ENCODE peak calls at places on chromosomes 2 and 18, in seven cellular contexts. I is heart left ventricle, Q is spleen, K is gastrocnemius medialis, J is astrocyte of the cerebellum, R is PC-9, C is brain microvascular endothelial cell. P is an unnamed sample.

GRCh38 chr18:70536370-70537062 is 247.7 kb downstream of the SOCS6 start:
- DNase-seq in K (no peak), Q (no peak), C (no peak), J (no peak), I (no peak), R (no peak), P (no peak)

GRCh38 chr2:112750560-112750843 is 13.9 kb downstream of the CKAP2L start:
- DNase-seq in J (no peak), R (no peak), I (no peak), K (no peak), C (peak; percentile 43), Q (no peak), P (no peak)

GRCh38 chr18:21179590-21180220 is 62.3 kb upstream of the GREB1L start:
- DNase-seq in Q (no peak), C (peak; percentile 65), I (peak; percentile 48), R (no peak), J (peak; percentile 49), K (peak; percentile 21), P (no peak)

GRCh38 chr2:137185378-137186078 is 420.2 kb downstream of the THSD7B start:
- DNase-seq in Q (no peak), I (no peak), J (peak; percentile 64), C (no peak), R (no peak), K (no peak), P (no peak)

GRCh38 chr2:233029321-233029720 is 3.2 kb upstream of the NEU2 start:
- DNase-seq in J (no peak), R (no peak), I (no peak), Q (no peak), K (no peak), C (no peak), P (no peak)

GRCh38 chr2:156191547-156191946 is 141.0 kb downstream of the NR4A2 start:
- DNase-seq in Q (no peak), K (no peak), I (no peak), C (no peak), J (no peak), R (no peak), P (no peak)

GRCh38 chr2:177396630-177397460 is 4.3 kb downstream of the AGPS start:
- DNase-seq in I (no peak), K (no peak), C (peak; percentile 56), R (peak; percentile 91), Q (no peak), J (peak; percentile 71), P (peak; percentile 83)

GRCh38 chr2:218827701-218828476 is 3.7 kb downstream of the PRKAG3 start:
- DNase-seq in Q (peak; percentile 68), K (no peak), J (no peak), I (no peak), R (no peak), C (no peak), P (no peak)

GRCh38 chr2:159164457-159164894 is 122.0 kb downstream of the WDSUB1 start:
- DNase-seq in K (no peak), I (no peak), Q (no peak), C (no peak), R (no peak), J (no peak), P (no peak)

GRCh38 chr2:144438722-144439508 is 81.0 kb downstream of the ZEB2 start:
- DNase-seq in I (no peak), Q (no peak), K (no peak), R (no peak), J (no peak), C (no peak), P (no peak)

DNA sequence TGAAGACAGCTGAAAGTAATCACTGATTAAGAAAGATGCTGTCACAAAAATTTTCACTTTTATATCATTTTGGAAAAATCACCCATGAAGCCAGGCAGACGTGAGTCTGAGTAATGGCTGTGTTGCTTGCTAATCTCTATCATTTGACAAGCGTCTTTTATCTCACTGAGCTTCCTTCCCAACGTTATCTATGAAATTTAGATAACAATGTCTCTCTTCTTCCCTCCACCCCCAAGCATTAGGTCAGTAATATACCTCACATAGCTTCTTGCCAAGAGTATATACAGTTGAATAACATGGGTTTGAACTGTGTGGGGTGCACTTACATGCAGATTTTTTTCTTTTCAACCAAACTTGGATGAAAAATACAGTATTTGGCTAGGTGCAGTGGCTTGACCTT is 388.6 kb upstream of the NRXN1 start:
- DNase-seq in C (peak; percentile 35), K (no peak), R (peak; percentile 32), J (no peak), Q (no peak), I (no peak), P (no peak)
- H3K4me3 ChIP-seq in C (no peak overlapping the region), K (no peak overlapping the region), R (no peak overlapping the region), J (no peak overlapping the region), Q (no peak overlapping the region), I (no peak overlapping the region), P (no peak overlapping the region)

GRCh38 chr2:205714058-205714776 is 31.9 kb downstream of the NRP2 start:
- DNase-seq in K (no peak), J (peak; percentile 68), R (no peak), I (no peak), C (peak; percentile 58), Q (no peak), P (peak; percentile 86)

GRCh38 chr2:205714789-205715411 is 32.6 kb downstream of the NRP2 start:
- DNase-seq in J (no peak), R (no peak), Q (no peak), K (no peak), C (no peak), I (no peak), P (no peak)

GRCh38 chr2:205712983-205713531 is 30.8 kb downstream of the NRP2 start:
- DNase-seq in K (no peak), R (no peak), Q (no peak), J (no peak), I (no peak), C (no peak), P (no peak)

GRCh38 chr2:205717999-205718398 is 35.7 kb downstream of the NRP2 start:
- DNase-seq in J (no peak), Q (no peak), K (no peak), C (no peak), I (no peak), R (no peak), P (no peak)

DNA sequence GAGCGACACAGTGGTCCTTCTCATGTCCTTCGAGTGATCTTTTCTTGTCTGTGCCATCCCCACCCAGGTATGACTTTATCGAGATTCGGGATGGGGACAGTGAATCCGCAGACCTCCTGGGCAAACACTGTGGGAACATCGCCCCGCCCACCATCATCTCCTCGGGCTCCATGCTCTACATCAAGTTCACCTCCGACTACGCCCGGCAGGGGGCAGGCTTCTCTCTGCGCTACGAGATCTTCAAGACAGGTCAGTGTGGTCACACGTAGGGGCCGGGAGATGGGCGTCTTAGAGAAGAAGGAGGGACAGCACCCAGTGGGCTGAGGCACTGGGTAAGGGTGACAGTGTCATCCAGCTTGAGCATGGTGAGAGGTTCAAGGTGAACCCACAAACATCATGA is 33.8 kb downstream of the NRP2 start:
- DNase-seq in J (no peak), R (no peak), Q (no peak), I (no peak), K (no peak), C (no peak), P (no peak)
- TF ChIP-seq CTCF in J (peak; percentile 24), R (no peak), Q (no peak), I (peak; percentile 12), K (no peak), C (peak; percentile 68), P (peak; percentile 39)

GRCh38 chr2:205925373-205926337 is 160.3 kb downstream of the INO80D start:
- DNase-seq in I (peak; percentile 77), J (peak; percentile 18), C (peak; percentile 52), R (no peak), K (peak; percentile 28), Q (peak; percentile 94), P (no peak)
- H3K4me3 ChIP-seq in I (peak overlapping the region; percentile 27), J (peak overlapping the region; percentile 11), C (peak overlapping the region; percentile 39), R (peak overlapping the region; percentile 43), K (peak overlapping the region; percentile 24), Q (peak overlapping the region; percentile 22), P (peak overlapping the region; percentile 33)

DNA sequence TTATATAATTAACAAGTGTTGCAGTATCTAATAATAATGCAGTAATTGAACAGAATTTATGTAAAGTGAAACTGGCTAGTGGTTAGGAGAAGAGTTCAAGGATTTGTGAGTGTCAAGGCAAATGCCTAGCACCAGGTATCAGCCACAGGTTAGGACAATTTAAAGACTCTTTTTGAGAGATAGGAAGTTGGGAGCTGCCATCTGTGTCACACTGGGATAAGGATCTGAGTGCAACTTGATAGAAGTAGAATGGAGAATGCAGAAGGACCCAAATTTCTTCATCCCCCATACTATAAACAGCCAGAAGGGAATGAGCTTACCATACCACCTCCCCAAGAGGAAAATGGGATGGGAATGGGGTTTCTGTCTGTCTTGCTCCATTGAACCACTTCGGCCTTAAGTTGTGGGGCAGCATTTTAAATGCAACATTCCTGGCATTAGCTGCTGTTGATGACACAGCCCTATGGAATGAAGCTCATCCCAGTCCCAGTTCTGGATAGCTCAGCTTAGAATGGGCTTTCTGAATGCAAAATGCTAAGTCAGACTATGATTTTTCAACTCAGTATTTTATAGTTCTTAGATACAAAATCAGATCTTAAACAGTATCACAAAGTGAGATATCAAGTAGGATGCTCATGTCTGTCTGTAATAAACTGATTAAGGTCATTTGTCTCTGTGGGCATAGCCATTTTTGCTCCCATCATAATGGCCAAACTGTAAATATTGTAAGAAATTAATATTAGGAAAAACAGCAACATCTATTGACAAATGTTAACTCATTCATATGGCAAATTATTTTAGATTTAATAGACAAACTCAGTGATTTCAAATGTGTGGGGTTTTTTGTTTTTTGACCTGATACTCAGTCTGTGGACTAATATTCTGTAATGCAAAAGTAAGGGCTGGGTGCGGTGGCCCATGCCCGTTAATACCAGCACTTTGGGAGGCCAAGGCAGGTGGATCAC is 44.0 kb downstream of the GPR155 start:
- DNase-seq in Q (no peak), I (no peak), R (peak; percentile 79), J (peak; percentile 75), C (peak; percentile 72), K (no peak), P (peak; percentile 73)
- TF ChIP-seq CTCF in Q (no peak), I (no peak), R (no peak), J (no peak), C (peak; percentile 2), K (no peak), P (no peak)

DNA sequence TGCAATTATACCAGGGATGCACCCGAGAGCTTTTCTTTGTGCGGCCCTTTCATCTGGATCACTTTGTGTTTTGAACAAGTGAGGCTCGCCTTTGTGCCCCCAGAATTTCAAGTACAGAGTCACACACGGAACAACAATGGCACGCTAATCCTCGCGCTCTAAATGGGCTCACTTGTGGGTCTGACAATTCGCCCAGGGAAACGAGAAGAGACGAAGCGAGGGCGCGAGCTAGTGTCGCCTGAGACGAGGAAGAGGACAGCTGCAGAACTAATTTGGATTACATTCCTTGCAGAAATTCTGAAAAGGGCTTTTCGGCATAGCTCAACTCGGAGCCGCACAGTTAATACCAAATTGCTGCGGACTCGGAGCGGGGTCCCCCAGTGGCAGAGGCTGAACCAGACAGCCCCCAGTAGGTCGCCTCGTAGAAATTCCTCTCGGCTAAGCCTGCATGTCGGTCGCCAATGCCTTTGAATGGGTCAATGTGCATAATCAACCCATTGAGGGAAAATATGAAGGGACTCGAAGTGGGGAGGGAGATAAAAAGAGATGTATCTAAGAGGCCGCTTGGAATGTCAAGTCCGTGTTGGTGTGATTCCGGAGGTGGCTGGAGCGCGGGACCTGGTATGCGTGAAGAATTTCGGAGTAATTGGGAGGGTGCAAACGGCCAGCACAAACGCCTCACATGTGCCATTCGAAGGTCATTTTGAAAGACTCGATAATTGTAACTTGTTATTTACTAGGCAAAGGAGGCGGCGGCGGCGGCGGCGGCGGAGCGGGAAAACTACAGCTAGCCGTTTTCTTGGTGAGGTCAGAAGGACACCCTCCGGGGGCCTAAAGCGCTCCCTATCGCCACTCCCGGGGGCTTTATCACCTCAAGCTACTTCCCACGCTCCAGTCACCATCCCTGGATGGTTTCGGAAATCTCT is 2.0 kb downstream of the ERBB4 start:
- DNase-seq in I (peak; percentile 20), C (no peak), J (no peak), K (peak; percentile 12), R (no peak), Q (peak; percentile 64), P (no peak)
- H3K4me3 ChIP-seq in I (peak overlapping the region; percentile 70), C (peak overlapping the region; percentile 65), J (peak overlapping the region; percentile 49), K (peak overlapping the region; percentile 93), R (peak overlapping the region; percentile 72), Q (peak overlapping the region; percentile 54), P (peak overlapping the region; percentile 61)